ENCODE peak calls at places on chromosome 15, in eight cellular contexts. M is NT2/D1, S is GM23248, B is coronary artery, K is Panc1, O is heart right ventricle, G is neuronal stem cell, V is adrenal gland. J is an unnamed sample.

GRCh38 chr15:78197632-78198031 is 36.7 kb downstream of the ACSBG1 start:
- DNase-seq in M (no peak), S (no peak), B (peak; percentile 43), K (no peak), O (no peak), G (no peak), V (peak; percentile 9), J (no peak)

GRCh38 chr15:101439285-101439919 is 50.1 kb downstream of the PCSK6 start:
- DNase-seq in M (no peak), S (no peak), B (peak; percentile 53), K (no peak), O (no peak), G (no peak), V (no peak), J (no peak)

GRCh38 chr15:38991701-38992100 is 427.1 kb upstream of the RASGRP1 start:
- DNase-seq in M (no peak), S (peak; percentile 25), B (no peak), K (no peak), O (no peak), G (no peak), V (no peak), J (no peak)

GRCh38 chr15:24068102-24068501 is 381.0 kb upstream of the NDN start:
- DNase-seq in M (no peak), S (no peak), B (no peak), K (no peak), O (no peak), G (no peak), V (no peak), J (no peak)

GRCh38 chr15:89999676-90000174 is 1.4 kb upstream of the ZNF710 start:
- DNase-seq in M (no peak), S (peak; percentile 53), B (no peak), K (no peak), O (peak; percentile 29), G (peak; percentile 78), V (no peak), J (peak; percentile 34)

GRCh38 chr15:51266548-51266947 is 71.8 kb downstream of the CYP19A1 start:
- DNase-seq in M (no peak), S (peak; percentile 50), B (no peak), K (no peak), O (no peak), G (no peak), V (no peak), J (no peak)

GRCh38 chr15:79988448-79989117 is 17.6 kb upstream of the BCL2A1 start:
- DNase-seq in M (no peak), S (no peak), B (no peak), K (no peak), O (no peak), G (no peak), V (no peak), J (no peak)

GRCh38 chr15:89430530-89431341 is 65.6 kb downstream of the RHCG start:
- DNase-seq in M (peak; percentile 79), S (peak; percentile 81), B (peak; percentile 80), K (peak; percentile 64), O (peak; percentile 88), G (peak; percentile 85), V (peak; percentile 91), J (peak; percentile 78)

GRCh38 chr15:48190932-48191573 is 412 bp upstream of the CTXN2 start:
- DNase-seq in M (peak; percentile 64), S (peak; percentile 66), B (no peak), K (no peak), O (peak; percentile 68), G (peak; percentile 89), V (peak; percentile 83), J (peak; percentile 75)

GRCh38 chr15:80984856-80985255 is 4.8 kb downstream of the MESD start:
- DNase-seq in M (no peak), S (peak; percentile 55), B (no peak), K (no peak), O (no peak), G (no peak), V (peak; percentile 52), J (no peak)

GRCh38 chr15:81146006-81146405 is 11.9 kb downstream of the CFAP161 start:
- DNase-seq in M (no peak), S (peak; percentile 66), B (no peak), K (no peak), O (no peak), G (no peak), V (no peak), J (no peak)

GRCh38 chr15:25176991-25177954 is 222.5 kb downstream of the SNRPN start:
- DNase-seq in M (no peak), S (no peak), B (no peak), K (no peak), O (peak; percentile 2), G (no peak), V (peak; percentile 9), J (peak; percentile 12)

GRCh38 chr15:78080088-78080460 is 2.6 kb upstream of the TBC1D2B start:
- DNase-seq in M (no peak), S (no peak), B (no peak), K (no peak), O (no peak), G (no peak), V (no peak), J (no peak)

GRCh38 chr15:74258456-74259323 is 22.6 kb downstream of the CCDC33 start:
- DNase-seq in M (no peak), S (no peak), B (no peak), K (no peak), O (no peak), G (no peak), V (no peak), J (no peak)
- H3K4me3 ChIP-seq in M (no peak overlapping the region), S (no peak overlapping the region), B (no peak overlapping the region), K (no peak overlapping the region), O (no peak overlapping the region), G (no peak overlapping the region), V (no peak overlapping the region), J (no peak overlapping the region)

DNA sequence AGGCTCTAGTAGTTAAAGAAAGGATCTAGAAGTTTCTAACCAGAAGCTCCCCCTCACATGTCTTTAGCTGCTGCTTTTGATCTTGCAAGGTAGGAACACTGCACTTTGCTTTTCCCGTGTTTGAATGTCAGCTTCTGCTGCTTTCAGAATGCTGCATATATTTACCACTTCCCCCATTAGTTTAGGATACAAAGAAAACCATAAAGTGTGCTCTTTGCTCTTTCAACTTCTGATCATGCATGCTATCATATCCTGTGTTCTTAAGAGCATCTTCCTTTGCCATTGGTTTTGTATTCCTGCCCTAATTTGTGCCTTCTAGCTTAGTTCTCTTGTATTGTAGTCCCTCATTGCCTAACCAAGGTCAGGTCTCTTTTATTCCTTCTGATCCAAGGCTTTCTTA is 43.3 kb downstream of the ZNF609 start:
- DNase-seq in M (no peak), S (no peak), B (no peak), K (no peak), O (no peak), G (no peak), V (no peak), J (no peak)
- H3K4me3 ChIP-seq in M (no peak overlapping the region), S (no peak overlapping the region), B (no peak overlapping the region), K (no peak overlapping the region), O (no peak overlapping the region), G (no peak overlapping the region), V (no peak overlapping the region), J (no peak overlapping the region)

GRCh38 chr15:60395276-60396011 is 2.3 kb downstream of the ANXA2 start:
- DNase-seq in M (no peak), S (peak; percentile 69), B (no peak), K (no peak), O (no peak), G (no peak), V (no peak), J (no peak)
- H3K4me3 ChIP-seq in M (no peak overlapping the region), S (peak overlapping the region; percentile 95), B (peak overlapping the region; percentile 90), K (peak overlapping the region; percentile 88), O (peak overlapping the region; percentile 64), G (no peak overlapping the region), V (no peak overlapping the region), J (peak overlapping the region; percentile 75)

GRCh38 chr15:41510728-41511127 is 2.9 kb downstream of the LTK start:
- DNase-seq in M (no peak), S (no peak), B (no peak), K (no peak), O (no peak), G (no peak), V (no peak), J (no peak)

GRCh38 chr15:41513282-41514227 is at the start of gene LTK:
- DNase-seq in M (no peak), S (peak; percentile 22), B (no peak), K (no peak), O (no peak), G (peak; percentile 38), V (no peak), J (peak; percentile 56)

GRCh38 chr15:41511331-41512077 is 2.1 kb downstream of the LTK start:
- DNase-seq in M (no peak), S (no peak), B (no peak), K (no peak), O (no peak), G (no peak), V (no peak), J (no peak)

GRCh38 chr15:41512512-41513281 is 930 bp downstream of the LTK start:
- DNase-seq in M (no peak), S (peak; percentile 56), B (no peak), K (no peak), O (peak; percentile 31), G (no peak), V (no peak), J (no peak)

DNA sequence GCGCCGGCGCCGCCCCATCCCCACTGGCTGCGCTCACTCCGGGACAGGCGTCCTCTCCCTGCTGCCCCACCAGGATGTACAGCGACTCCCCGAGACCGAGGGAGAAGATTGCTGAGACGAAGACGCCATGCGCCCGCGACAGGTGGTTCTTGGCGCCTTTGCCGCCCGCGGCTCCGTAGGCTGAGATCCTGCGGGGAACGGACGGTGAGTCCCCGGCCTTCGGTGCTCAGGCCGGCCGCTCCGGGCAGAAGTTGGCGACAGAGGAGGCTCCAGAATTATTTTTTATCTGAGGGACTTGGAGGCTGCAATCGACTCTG is 1.6 kb downstream of the LTK start:
- DNase-seq in M (no peak), S (no peak), B (no peak), K (no peak), O (no peak), G (no peak), V (no peak), J (no peak)
- H3K4me3 ChIP-seq in M (no peak overlapping the region), S (no peak overlapping the region), B (peak overlapping the region; percentile 70), K (no peak overlapping the region), O (no peak overlapping the region), G (no peak overlapping the region), V (no peak overlapping the region), J (peak overlapping the region; percentile 56)

GRCh38 chr15:70098170-70098460 is 398 bp upstream of the TLE3 start:
- DNase-seq in M (no peak), S (no peak), B (no peak), K (no peak), O (no peak), G (no peak), V (no peak), J (no peak)

GRCh38 chr15:70096215-70096974 is 1.3 kb downstream of the TLE3 start:
- DNase-seq in M (no peak), S (peak; percentile 81), B (no peak), K (no peak), O (peak; percentile 41), G (peak; percentile 76), V (peak; percentile 52), J (no peak)

GRCh38 chr15:70095387-70096214 is 2.1 kb downstream of the TLE3 start:
- DNase-seq in M (no peak), S (peak; percentile 62), B (no peak), K (no peak), O (peak; percentile 48), G (no peak), V (peak; percentile 42), J (no peak)

GRCh38 chr15:70097337-70098169 is at the start of gene TLE3:
- DNase-seq in M (peak; percentile 96), S (peak; percentile 99), B (peak; percentile 100), K (peak; percentile 92), O (peak; percentile 98), G (peak; percentile 97), V (peak; percentile 99), J (peak; percentile 99)

GRCh38 chr15:70096975-70097336 is 761 bp downstream of the TLE3 start:
- DNase-seq in M (no peak), S (peak; percentile 67), B (no peak), K (no peak), O (peak; percentile 35), G (peak; percentile 49), V (peak; percentile 39), J (no peak)
- H3K4me3 ChIP-seq in M (peak overlapping the region; percentile 93), S (peak overlapping the region; percentile 84), B (peak overlapping the region; percentile 94), K (peak overlapping the region; percentile 92), O (peak overlapping the region; percentile 54), G (peak overlapping the region; percentile 88), V (peak overlapping the region; percentile 59), J (peak overlapping the region; percentile 82)